ENCODE peak calls at places on chromosomes 5 and 9, in four cellular contexts. D, U, P and Y are unnamed samples.

GRCh38 chr9:109401169-109401989 is 80.5 kb upstream of the EPB41L4B start:
- DNase-seq in D (peak; percentile 72), U (no peak), P (peak; percentile 55), Y (peak; percentile 40)

GRCh38 chr9:73020877-73021276 is 68.0 kb upstream of the ALDH1A1 start:
- DNase-seq in U (no peak), P (no peak), D (no peak), Y (no peak)

GRCh38 chr5:141326088-141326854 is 4.0 kb upstream of the PCDHGA1 start:
- DNase-seq in P (peak; percentile 45), D (peak; percentile 81), U (no peak), Y (peak; percentile 93)

GRCh38 chr5:154359222-154359583 is 86.6 kb upstream of the SAP30L start:
- DNase-seq in P (no peak), U (no peak), D (no peak), Y (no peak)

GRCh38 chr9:131668439-131669233 is 71.2 kb downstream of the RAPGEF1 start:
- DNase-seq in P (no peak), D (peak; percentile 43), U (no peak), Y (peak; percentile 50)

GRCh38 chr9:72602629-72603028 is 81.2 kb downstream of the TMC1 start:
- DNase-seq in D (peak; percentile 69), U (no peak), P (no peak), Y (no peak)

GRCh38 chr5:87909382-87909781 is 359.3 kb downstream of the TMEM161B start:
- DNase-seq in P (no peak), U (no peak), D (no peak), Y (no peak)

GRCh38 chr9:113151696-113152630 is 1.2 kb downstream of the SLC31A2 start:
- DNase-seq in P (peak; percentile 56), D (no peak), U (no peak), Y (no peak)

GRCh38 chr9:80467632-80468031 is 895.9 kb downstream of the TLE4 start:
- DNase-seq in U (no peak), P (no peak), D (no peak), Y (no peak)

GRCh38 chr5:3694819-3695218 is 99.2 kb downstream of the IRX1 start:
- DNase-seq in D (no peak), U (no peak), P (no peak), Y (no peak)

GRCh38 chr5:141524604-141525597 is 36.0 kb downstream of the PCDHGC5 start:
- DNase-seq in P (peak; percentile 78), D (peak; percentile 99), U (peak; percentile 81), Y (peak; percentile 99)

GRCh38 chr5:31421806-31422586 is 109.9 kb downstream of the DROSHA start:
- DNase-seq in D (no peak), P (no peak), U (no peak), Y (no peak)

GRCh38 chr9:113677569-113677968 is 198.5 kb upstream of the ZNF618 start:
- DNase-seq in P (no peak), U (no peak), D (no peak), Y (no peak)

GRCh38 chr5:135140805-135141204 is 106.8 kb upstream of the PITX1 start:
- DNase-seq in P (peak; percentile 99), U (peak; percentile 4), D (peak; percentile 84), Y (no peak)

GRCh38 chr5:116037236-116037822 is 5.1 kb downstream of the ARL14EPL start:
- DNase-seq in U (no peak), D (peak; percentile 39), P (no peak), Y (no peak)

GRCh38 chr5:158039911-158040347 is 181.0 kb upstream of the CLINT1 start:
- DNase-seq in D (peak; percentile 64), U (no peak), P (no peak), Y (no peak)

GRCh38 chr5:155539958-155540595 is 526.5 kb downstream of the KIF4B start:
- DNase-seq in D (no peak), U (no peak), P (no peak), Y (no peak)

GRCh38 chr5:77777281-77777892 is 1.2 kb upstream of the TBCA start:
- DNase-seq in D (no peak), P (no peak), U (no peak), Y (no peak)

GRCh38 chr9:8863064-8863463 is 1063.5 kb upstream of the DMAC1 start:
- DNase-seq in U (no peak), D (no peak), P (no peak), Y (no peak)

GRCh38 chr9:79592736-79593493 is 21.1 kb downstream of the TLE4 start:
- DNase-seq in U (no peak), D (no peak), P (no peak), Y (no peak)

GRCh38 chr9:97510797-97511761 is 9.6 kb downstream of the TMOD1 start:
- DNase-seq in U (peak; percentile 75), P (peak; percentile 68), D (peak; percentile 26), Y (no peak)

GRCh38 chr5:68898961-68899471 is 194.8 kb upstream of the SLC30A5 start:
- DNase-seq in U (peak; percentile 50), D (peak; percentile 66), P (peak; percentile 91), Y (peak; percentile 90)

GRCh38 chr9:78592866-78593265 is 295.9 kb downstream of the PSAT1 start:
- DNase-seq in D (peak; percentile 57), U (no peak), P (no peak), Y (no peak)

GRCh38 chr9:37369671-37370070 is 52.8 kb upstream of the GRHPR start:
- DNase-seq in P (no peak), D (no peak), U (no peak), Y (no peak)

GRCh38 chr5:79935992-79936643 is 54.9 kb downstream of the MTX3 start:
- DNase-seq in U (no peak), D (peak; percentile 85), P (no peak), Y (no peak)

GRCh38 chr9:69918317-69918716 is 97.7 kb downstream of the CFAP95 start:
- DNase-seq in U (no peak), P (no peak), D (no peak), Y (no peak)

GRCh38 chr9:16368425-16369087 is 501.9 kb downstream of the BNC2 start:
- DNase-seq in U (no peak), D (peak; percentile 16), P (peak; percentile 87), Y (no peak)

GRCh38 chr9:96317335-96317980 is 15.5 kb upstream of the HSD17B3 start:
- DNase-seq in P (peak; percentile 43), D (peak; percentile 80), U (peak; percentile 28), Y (peak; percentile 62)

GRCh38 chr9:95264954-95265615 is 52.4 kb downstream of the FANCC start:
- DNase-seq in P (peak; percentile 38), U (no peak), D (peak; percentile 82), Y (peak; percentile 48)

GRCh38 chr9:103894184-103894583 is 199.9 kb upstream of the SMC2 start:
- DNase-seq in U (no peak), P (no peak), D (no peak), Y (no peak)

GRCh38 chr9:34540826-34541225 is 18.0 kb upstream of the ENHO start:
- DNase-seq in D (peak; percentile 18), U (no peak), P (no peak), Y (no peak)

GRCh38 chr9:4425358-4426045 is 64.8 kb upstream of the SLC1A1 start:
- DNase-seq in D (peak; percentile 65), P (peak; percentile 78), U (no peak), Y (peak; percentile 12)

GRCh38 chr5:150295172-150295611 is 5.6 kb upstream of the CAMK2A start:
- DNase-seq in P (peak; percentile 49), U (peak; percentile 34), D (peak; percentile 77), Y (peak; percentile 67)

GRCh38 chr5:179232091-179232490 is 113.2 kb downstream of the ADAMTS2 start:
- DNase-seq in U (no peak), P (no peak), D (no peak), Y (no peak)

DNA sequence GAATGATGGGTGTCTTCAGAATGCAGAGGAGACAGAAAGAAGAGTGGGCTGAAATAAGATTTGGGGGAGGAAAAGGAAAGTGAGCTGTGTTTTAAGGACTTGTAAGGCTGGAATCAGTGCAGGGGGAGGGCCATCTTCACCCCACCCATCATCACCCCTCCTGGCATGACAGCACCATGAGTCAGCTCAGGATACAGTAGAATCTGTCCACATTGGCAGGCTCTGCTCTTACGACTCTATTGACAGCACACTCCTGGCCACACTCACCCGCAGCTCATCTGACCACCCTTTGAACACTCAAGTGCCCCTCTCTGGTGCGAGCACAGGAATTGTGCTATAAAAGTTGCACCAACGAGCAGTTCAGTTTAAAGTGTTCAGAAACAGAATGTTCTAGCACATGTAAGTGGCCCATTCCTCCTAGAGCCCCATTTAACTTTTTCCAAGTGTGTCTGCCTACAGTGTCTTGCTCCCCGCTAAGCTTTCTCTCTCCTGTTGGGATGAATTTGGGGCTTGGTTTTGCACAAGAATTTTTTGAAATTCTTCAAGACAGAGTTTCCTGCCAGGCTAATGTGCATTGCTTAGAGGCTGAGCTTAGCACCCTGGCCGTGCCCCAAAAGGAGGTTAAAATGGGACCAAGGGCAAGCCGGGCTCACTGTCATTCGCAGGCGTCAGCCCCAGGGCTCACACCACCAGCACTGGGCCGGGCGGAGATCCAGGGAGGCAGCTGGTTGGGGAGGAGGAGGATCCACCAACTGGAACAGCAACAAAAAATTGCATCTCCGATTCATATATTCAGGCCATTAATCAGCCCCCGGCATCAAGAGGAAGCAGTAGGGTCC is 12.1 kb downstream of the ADRA1B start:
- DNase-seq in U (no peak), D (peak; percentile 71), P (peak; percentile 68), Y (no peak)
- H3K4me3 ChIP-seq in U (no peak overlapping the region), D (peak overlapping the region; percentile 69), P (no peak overlapping the region), Y (no peak overlapping the region)

DNA sequence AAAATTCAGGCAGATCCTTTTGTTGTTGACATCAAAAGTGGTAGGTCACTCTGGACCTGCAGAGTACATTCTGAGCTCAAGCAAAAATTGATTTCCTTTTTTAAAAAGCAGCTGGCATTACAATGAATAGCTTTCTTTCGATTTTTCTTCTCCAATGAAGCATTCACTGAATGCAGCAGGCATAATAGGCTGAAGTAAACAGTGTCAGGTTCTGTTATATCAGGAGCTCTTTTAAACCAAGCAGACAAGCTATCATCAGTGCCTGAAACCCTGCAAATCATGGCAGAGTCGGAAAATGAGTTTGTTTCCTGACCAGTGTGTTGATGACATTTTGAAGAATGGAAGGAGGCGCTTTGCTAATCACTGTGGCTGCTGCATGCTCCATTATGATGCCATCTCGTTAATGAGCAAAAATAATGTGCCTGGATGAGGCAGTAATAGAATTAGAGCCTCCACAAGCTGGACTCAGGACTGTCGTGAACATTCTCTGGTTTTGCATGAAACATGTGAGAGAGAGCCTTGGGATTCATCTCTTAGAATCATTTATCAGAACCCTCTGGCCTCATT is 284.5 kb downstream of the ZNF608 start:
- DNase-seq in D (no peak), P (no peak), U (no peak), Y (no peak)
- H3K4me3 ChIP-seq in D (no peak overlapping the region), P (no peak overlapping the region), U (no peak overlapping the region), Y (no peak overlapping the region)

GRCh38 chr5:27472875-27473274 is 434.5 kb upstream of the CDH9 start:
- DNase-seq in P (no peak), D (no peak), U (no peak), Y (no peak)

GRCh38 chr5:27475063-27475462 is 436.7 kb upstream of the CDH9 start:
- DNase-seq in P (no peak), U (no peak), D (no peak), Y (no peak)

GRCh38 chr5:27474054-27474323 is 435.6 kb upstream of the CDH9 start:
- DNase-seq in P (no peak), U (no peak), D (no peak), Y (no peak)

GRCh38 chr5:27473300-27474053 is 435.1 kb upstream of the CDH9 start:
- DNase-seq in U (no peak), D (no peak), P (no peak), Y (peak; percentile 4)

GRCh38 chr5:27474395-27474794 is 436.0 kb upstream of the CDH9 start:
- DNase-seq in D (peak; percentile 13), P (no peak), U (no peak), Y (no peak)
- H3K4me3 ChIP-seq in D (peak overlapping the region; percentile 71), P (no peak overlapping the region), U (no peak overlapping the region), Y (no peak overlapping the region)

GRCh38 chr5:171317225-171317624 is 8.2 kb downstream of the TLX3 start:
- DNase-seq in P (no peak), U (no peak), D (no peak), Y (no peak)
- H3K4me3 ChIP-seq in P (no peak overlapping the region), U (no peak overlapping the region), D (no peak overlapping the region), Y (no peak overlapping the region)